ENCODE peak calls at places on chromosomes 11 and 22, in five cellular contexts. G is EL, J is body of pancreas, S is substantia nigra, U is amygdala. L is an unnamed sample.

GRCh38 chr22:43624144-43624998 is 187.7 kb downstream of the EFCAB6 start:
- DNase-seq in G (no peak), J (no peak), S (no peak), U (no peak), L (no peak)

GRCh38 chr22:23790819-23791736 is 4.3 kb downstream of the SMARCB1 start:
- DNase-seq in G (peak), J (no peak), S (no peak), U (no peak), L (no peak)

GRCh38 chr22:48418831-48419230 is 1408.8 kb downstream of the BRD1 start:
- DNase-seq in G (no peak), J (no peak), S (no peak), U (no peak), L (no peak)

GRCh38 chr11:70882716-70883085 is 369.7 kb downstream of the SHANK2 start:
- DNase-seq in G (no peak), J (no peak), S (no peak), U (no peak), L (no peak)

GRCh38 chr22:28001171-28001835 is 82.2 kb upstream of the PITPNB start:
- DNase-seq in G (no peak), J (no peak), S (no peak), U (no peak), L (no peak)

GRCh38 chr11:118910309-118911112 is 15.2 kb downstream of the BCL9L start:
- DNase-seq in G (peak), J (peak), S (peak), U (peak), L (peak)

GRCh38 chr11:44014968-44015623 is 32.7 kb upstream of the ACCSL start:
- DNase-seq in G (peak), J (no peak), S (no peak), U (no peak), L (no peak)

GRCh38 chr11:40130427-40130826 is 1329.0 kb downstream of the LRRC4C start:
- DNase-seq in G (no peak), J (no peak), S (no peak), U (peak), L (peak)

GRCh38 chr11:43543313-43543712 is 137.2 kb upstream of the HSD17B12 start:
- DNase-seq in G (no peak), J (no peak), S (no peak), U (no peak), L (no peak)

GRCh38 chr11:122523841-122524531 is 131.5 kb upstream of the UBASH3B start:
- DNase-seq in G (no peak), J (no peak), S (peak), U (no peak), L (no peak)

GRCh38 chr11:44258190-44258489 is 51.8 kb downstream of the ALX4 start:
- DNase-seq in G (peak), J (no peak), S (no peak), U (no peak), L (no peak)

GRCh38 chr11:61616443-61616842 is 35.6 kb upstream of the SYT7 start:
- DNase-seq in G (peak), J (no peak), S (no peak), U (no peak), L (no peak)

GRCh38 chr11:4607111-4607510 is 920 bp downstream of the TRIM68 start:
- DNase-seq in G (peak), J (no peak), S (no peak), U (no peak), L (no peak)

GRCh38 chr11:119538748-119539147 is 115.8 kb upstream of the THY1 start:
- DNase-seq in G (peak), J (no peak), S (no peak), U (no peak), L (no peak)

GRCh38 chr11:69353696-69354544 is 60.0 kb downstream of the MYEOV start:
- DNase-seq in G (no peak), J (no peak), S (no peak), U (no peak), L (no peak)

GRCh38 chr22:38751422-38752346 is 4.1 kb downstream of the SUN2 start:
- DNase-seq in G (no peak), J (no peak), S (no peak), U (no peak), L (no peak)

GRCh38 chr11:119187123-119187892 is 2.0 kb downstream of the NHERF4 start:
- DNase-seq in G (no peak), J (no peak), S (no peak), U (no peak), L (no peak)

GRCh38 chr11:67632175-67632981 is 2.6 kb upstream of the NUDT8 start:
- DNase-seq in G (no peak), J (peak), S (no peak), U (no peak), L (no peak)

GRCh38 chr11:70078095-70078795 is at the start of gene ANO1:
- DNase-seq in G (no peak), J (no peak), S (no peak), U (no peak), L (no peak)

GRCh38 chr11:108890482-108891092 is 225.7 kb downstream of the DDX10 start:
- DNase-seq in G (no peak), J (no peak), S (no peak), U (no peak), L (no peak)

GRCh38 chr11:111978028-111978771 is 41.1 kb downstream of the DIXDC1 start:
- DNase-seq in G (peak), J (no peak), S (peak), U (peak), L (peak)

GRCh38 chr22:22977479-22978200 is 90.0 kb downstream of the IGLL5 start:
- DNase-seq in G (no peak), J (no peak), S (no peak), U (no peak), L (no peak)

GRCh38 chr11:67033661-67034166 is 10.8 kb downstream of the SYT12 start:
- DNase-seq in G (peak), J (no peak), S (peak), U (peak), L (peak)

GRCh38 chr11:127226959-127227358 is 226.4 kb upstream of the KIRREL3 start:
- DNase-seq in G (no peak), J (no peak), S (no peak), U (no peak), L (no peak)

GRCh38 chr22:19799322-19800190 is 39.0 kb downstream of the TBX1 start:
- DNase-seq in G (peak), J (no peak), S (no peak), U (no peak), L (no peak)

GRCh38 chr11:44573333-44573732 is 7.9 kb downstream of the CD82 start:
- DNase-seq in G (no peak), J (no peak), S (no peak), U (no peak), L (no peak)

GRCh38 chr11:86069408-86070086 is 663 bp upstream of the PICALM start:
- DNase-seq in G (peak), J (no peak), S (peak), U (no peak), L (no peak)

GRCh38 chr11:61935861-61936260 is 14.3 kb upstream of the BEST1 start:
- DNase-seq in G (no peak), J (no peak), S (no peak), U (no peak), L (no peak)

GRCh38 chr11:98300777-98301176 is 720.0 kb upstream of the CNTN5 start:
- DNase-seq in G (no peak), J (no peak), S (no peak), U (no peak), L (no peak)

GRCh38 chr22:37824674-37825641 is 1.8 kb downstream of the GALR3 start:
- DNase-seq in G (no peak), J (no peak), S (no peak), U (no peak), L (no peak)

GRCh38 chr11:124536520-124536919 is 6.9 kb downstream of the OR8B12 start:
- DNase-seq in G (peak), J (no peak), S (peak), U (peak), L (no peak)

GRCh38 chr22:31102441-31103081 is 4.8 kb downstream of the SELENOM start:
- DNase-seq in G (peak), J (no peak), S (no peak), U (no peak), L (no peak)

GRCh38 chr11:65593518-65594414 is 1.8 kb downstream of the KCNK7 start:
- DNase-seq in G (no peak), J (no peak), S (peak), U (peak), L (peak)

GRCh38 chr11:10026514-10026913 is 267.5 kb downstream of the SBF2 start:
- DNase-seq in G (peak), J (no peak), S (no peak), U (no peak), L (no peak)